ENCODE peak calls at places on chromosomes 3 and 15, in six cellular contexts. S is breast epithelium, Y is HepG2, P is endothelial cell of umbilical vein, B is stomach, G is sigmoid colon. H is an unnamed sample.

GRCh38 chr15:97168704-97169475 is 791.6 kb upstream of the ARRDC4 start:
- DNase-seq in Y (no peak), G (no peak), S (no peak), P (no peak), B (no peak), H (no peak)

GRCh38 chr15:66603301-66604179 is 37.7 kb upstream of the LCTL start:
- DNase-seq in S (no peak), Y (peak), G (peak), P (peak), B (peak), H (peak)

GRCh38 chr3:77380141-77380540 is 340.2 kb downstream of the ROBO2 start:
- DNase-seq in B (no peak), Y (no peak), G (no peak), S (no peak), P (no peak), H (no peak)

GRCh38 chr3:133955892-133956291 is 60.2 kb upstream of the RAB6B start:
- DNase-seq in P (no peak), G (no peak), S (no peak), Y (no peak), B (no peak), H (no peak)

GRCh38 chr3:49351521-49352011 is 6.6 kb downstream of the GPX1 start:
- DNase-seq in P (peak), G (no peak), Y (no peak), S (no peak), B (no peak), H (no peak)

GRCh38 chr3:177694316-177694715 is 497.0 kb upstream of the TBL1XR1 start:
- DNase-seq in B (no peak), Y (no peak), P (peak), S (no peak), G (no peak), H (no peak)

GRCh38 chr3:139601191-139601961 is 61.8 kb upstream of the RBP1 start:
- DNase-seq in Y (no peak), B (no peak), S (no peak), G (no peak), P (no peak), H (no peak)

GRCh38 chr3:49873623-49874022 is 3.9 kb upstream of the CAMKV start:
- DNase-seq in P (no peak), S (no peak), Y (peak), B (peak), G (no peak), H (peak)

GRCh38 chr3:126005951-126006350 is 37.0 kb downstream of the ROPN1B start:
- DNase-seq in B (no peak), G (no peak), S (no peak), P (no peak), Y (no peak), H (no peak)

GRCh38 chr3:15055019-15055557 is 10.0 kb downstream of the MRPS25 start:
- DNase-seq in S (no peak), B (no peak), Y (no peak), G (no peak), P (no peak), H (no peak)

GRCh38 chr3:151210676-151211381 is 7.8 kb upstream of the GPR171 start:
- DNase-seq in Y (peak), G (no peak), B (no peak), S (no peak), P (no peak), H (no peak)

GRCh38 chr15:98903377-98904018 is 104.1 kb downstream of the PGPEP1L start:
- DNase-seq in G (no peak), P (peak), Y (no peak), B (no peak), S (no peak), H (no peak)

GRCh38 chr3:60301142-60301541 is 950.1 kb downstream of the FHIT start:
- DNase-seq in G (no peak), Y (no peak), P (no peak), S (no peak), B (no peak), H (no peak)

GRCh38 chr3:94294806-94295205 is 231.9 kb downstream of the NSUN3 start:
- DNase-seq in S (no peak), B (no peak), P (no peak), Y (no peak), G (no peak), H (no peak)

GRCh38 chr15:80984856-80985255 is 4.8 kb downstream of the MESD start:
- DNase-seq in G (no peak), B (no peak), P (no peak), Y (no peak), S (no peak), H (no peak)

GRCh38 chr3:183988216-183988790 is 29.4 kb downstream of the ABCC5 start:
- DNase-seq in B (no peak), S (no peak), Y (peak), G (no peak), P (no peak), H (no peak)

GRCh38 chr3:99706410-99706809 is 68.0 kb downstream of the COL8A1 start:
- DNase-seq in Y (no peak), S (no peak), P (no peak), G (no peak), B (no peak), H (no peak)

GRCh38 chr15:101107625-101108457 is 144.0 kb downstream of the CHSY1 start:
- DNase-seq in B (no peak), G (no peak), S (no peak), P (no peak), Y (no peak), H (no peak)

GRCh38 chr3:114551770-114552526 is 258.1 kb downstream of the TIGIT start:
- DNase-seq in B (no peak), S (no peak), Y (no peak), P (peak), G (no peak), H (no peak)

GRCh38 chr15:97874139-97874538 is 86.4 kb upstream of the ARRDC4 start:
- DNase-seq in S (no peak), Y (no peak), P (no peak), G (peak), B (no peak), H (peak)

GRCh38 chr3:141093971-141094401 is 42.8 kb downstream of the SPSB4 start:
- DNase-seq in B (peak), P (no peak), G (peak), Y (no peak), S (no peak), H (no peak)

GRCh38 chr15:78979456-78980320 is 34.8 kb upstream of the CTSH start:
- DNase-seq in B (peak), P (peak), G (peak), Y (peak), S (peak), H (peak)

GRCh38 chr3:151327571-151328198 is 1.7 kb downstream of the P2RY13 start:
- DNase-seq in P (peak), G (no peak), Y (no peak), S (no peak), B (no peak), H (no peak)

GRCh38 chr3:96813820-96814580 is 394 bp upstream of the EPHA6 start:
- DNase-seq in G (peak), P (peak), Y (peak), B (peak), S (peak), H (peak)

GRCh38 chr3:4816306-4816705 is 162.9 kb upstream of the BHLHE40 start:
- DNase-seq in S (no peak), Y (no peak), B (no peak), G (no peak), P (no peak), H (no peak)

GRCh38 chr3:130699765-130700164 is 46.9 kb downstream of the PIK3R4 start:
- DNase-seq in S (no peak), P (peak), Y (peak), G (no peak), B (no peak), H (no peak)

DNA sequence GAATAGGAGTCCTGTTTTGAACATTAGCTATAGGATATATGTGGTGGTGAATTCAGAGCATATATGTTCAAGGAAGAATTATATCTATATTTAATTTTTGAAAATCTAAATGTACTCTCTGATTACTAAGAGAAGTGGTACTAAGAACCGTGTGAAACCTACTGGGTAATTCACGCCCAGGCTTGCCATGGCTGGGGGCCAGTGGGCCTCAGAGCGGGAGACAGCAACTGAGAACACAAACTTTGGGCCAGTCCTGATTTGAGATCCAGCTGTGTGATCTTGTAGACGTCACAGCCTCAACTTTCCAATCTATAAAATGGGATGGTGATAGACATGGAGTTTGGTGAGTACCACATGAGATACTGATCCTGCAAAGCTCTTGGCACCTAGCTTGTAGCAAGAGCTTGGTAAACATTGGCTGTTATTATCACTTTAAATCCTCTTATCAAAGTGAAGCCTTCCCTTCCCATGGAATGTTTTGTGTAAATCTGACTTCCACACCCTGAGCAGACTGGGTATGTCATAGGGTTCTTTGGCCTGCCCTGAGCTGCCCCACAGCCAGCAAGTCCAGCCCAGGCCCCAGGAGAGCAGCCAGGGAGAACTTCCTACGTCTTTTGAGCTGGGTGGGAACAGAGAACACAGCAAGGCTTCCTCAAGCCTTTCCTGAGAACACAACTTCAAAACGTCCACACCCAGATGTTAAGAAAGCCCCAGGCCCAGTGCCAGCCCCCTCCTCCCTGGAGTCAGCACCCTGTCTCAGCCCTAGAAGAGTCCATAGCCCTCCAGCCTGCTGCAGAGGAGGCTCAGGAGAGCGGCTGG is 8.2 kb upstream of the PAQR5 start:
- DNase-seq in G (no peak), B (no peak), Y (no peak), S (no peak), P (no peak), H (peak)
- TF ChIP-seq POLR2A in G (no peak), B (no peak), Y (no peak), S (no peak), P (no peak), H (peak)

GRCh38 chr3:10248184-10248983 is at the start of gene TATDN2:
- DNase-seq in Y (peak), G (peak), S (peak), P (peak), B (peak), H (peak)
- TF ChIP-seq POLR2AphosphoS5 in Y (peak), G (peak), S (peak), P (peak), B (peak), H (peak)

DNA sequence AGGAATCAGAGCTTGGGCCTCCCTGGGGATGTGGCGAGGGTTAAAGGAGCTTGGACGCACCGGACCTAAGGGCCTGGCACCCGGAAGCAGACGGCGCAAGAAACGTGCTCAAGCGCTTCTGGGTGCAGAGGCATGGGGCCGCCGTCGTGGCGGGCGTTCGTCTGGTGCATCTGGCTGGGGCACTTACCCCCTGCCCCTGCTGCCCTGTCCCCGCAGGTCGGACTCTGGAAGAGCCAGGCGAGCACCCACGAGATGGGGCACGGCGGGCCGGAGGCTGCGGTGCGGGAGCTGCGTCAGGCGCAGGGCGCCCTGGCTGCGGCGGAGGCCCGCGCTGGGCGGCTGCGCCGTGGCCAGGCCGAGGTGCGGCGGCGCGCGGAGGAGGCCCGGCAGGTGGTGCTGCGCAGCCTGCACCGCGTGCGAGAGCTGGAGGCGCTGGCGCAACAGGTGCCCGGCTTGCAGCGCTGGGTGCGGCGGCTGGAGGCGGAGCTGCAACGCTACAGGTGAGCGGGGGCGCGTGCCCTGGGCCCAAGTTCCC is 2.5 kb downstream of the EFCC1 start:
- DNase-seq in G (no peak), Y (peak), S (no peak), B (peak), P (no peak), H (peak)
- TF ChIP-seq POLR2A in G (no peak), Y (no peak), S (no peak), B (no peak), P (no peak), H (no peak)

GRCh38 chr3:174358252-174358651 is 500.9 kb upstream of the NAALADL2 start:
- DNase-seq in B (no peak), P (peak), Y (no peak), G (no peak), S (no peak), H (no peak)
- TF ChIP-seq POLR2AphosphoS5 in B (no peak), P (no peak), Y (no peak), G (no peak), S (no peak), H (no peak)

GRCh38 chr3:23459915-23460546 is 256.9 kb downstream of the UBE2E2 start:
- DNase-seq in P (no peak), Y (no peak), S (no peak), G (no peak), B (no peak), H (no peak)

GRCh38 chr3:23468203-23468602 is 265.1 kb downstream of the UBE2E2 start:
- DNase-seq in S (no peak), B (no peak), G (no peak), Y (no peak), P (peak), H (no peak)

GRCh38 chr3:23461069-23461468 is 257.9 kb downstream of the UBE2E2 start:
- DNase-seq in B (no peak), G (no peak), Y (no peak), P (no peak), S (no peak), H (no peak)

GRCh38 chr3:23465569-23465968 is 262.4 kb downstream of the UBE2E2 start:
- DNase-seq in Y (no peak), B (no peak), S (no peak), G (no peak), P (no peak), H (no peak)
- TF ChIP-seq POLR2A in Y (no peak), B (no peak), S (no peak), G (no peak), P (no peak), H (no peak)

GRCh38 chr15:64810499-64811326 is 14.7 kb downstream of the PIF1 start:
- DNase-seq in S (no peak), P (no peak), B (no peak), Y (no peak), G (no peak), H (no peak)
- TF ChIP-seq POLR2AphosphoS5 in S (no peak), P (no peak), B (no peak), Y (no peak), G (no peak), H (no peak)

DNA sequence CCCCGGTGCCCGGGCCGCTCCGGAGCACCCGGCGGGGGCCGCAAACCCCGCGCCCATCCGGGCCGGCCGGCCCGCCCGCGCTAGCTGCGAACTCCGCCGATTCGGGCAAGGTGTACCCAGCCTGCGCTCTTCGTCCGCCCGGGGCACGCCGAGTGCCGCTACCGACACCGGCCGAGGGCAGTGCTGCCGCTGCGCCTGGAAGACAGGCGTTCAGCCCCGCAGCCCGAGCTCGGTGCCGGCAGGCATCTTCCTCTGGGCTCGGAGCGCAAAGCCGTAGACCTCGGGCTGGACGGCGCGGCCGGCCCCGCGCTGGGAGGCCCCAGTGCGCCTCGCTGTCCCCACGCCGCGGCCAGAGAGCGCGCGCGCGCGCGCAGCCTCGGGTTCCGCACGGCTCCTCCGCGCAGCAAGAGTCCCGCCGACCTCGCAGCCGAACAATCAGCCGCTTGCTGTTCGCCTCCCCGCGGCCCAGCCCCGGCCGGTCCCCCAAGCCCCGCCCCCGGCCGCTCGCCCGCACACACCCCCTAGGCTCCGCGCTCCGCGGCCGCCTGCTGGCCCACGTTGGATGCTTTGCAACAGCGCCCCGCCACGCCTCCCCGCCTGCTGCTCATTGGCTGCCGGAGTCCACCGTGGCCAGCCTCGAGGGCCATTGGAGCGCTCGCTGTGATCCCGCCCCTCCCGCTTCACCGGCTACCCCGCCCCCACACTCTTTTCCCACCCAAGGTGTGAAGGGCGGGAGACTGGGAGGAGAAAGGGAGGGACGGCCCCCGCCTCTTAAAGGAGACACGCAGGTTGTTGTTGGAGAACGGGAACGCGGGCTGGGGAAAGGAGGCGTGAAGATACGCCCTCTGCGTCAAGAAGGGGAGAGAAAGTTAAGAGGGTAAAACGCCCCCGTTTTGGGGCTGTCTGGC is at the start of gene LRIG1:
- DNase-seq in S (peak), B (peak), Y (peak), P (peak), G (peak), H (peak)
- TF ChIP-seq POLR2A in S (no peak), B (no peak), Y (peak), P (peak), G (no peak), H (peak)

DNA sequence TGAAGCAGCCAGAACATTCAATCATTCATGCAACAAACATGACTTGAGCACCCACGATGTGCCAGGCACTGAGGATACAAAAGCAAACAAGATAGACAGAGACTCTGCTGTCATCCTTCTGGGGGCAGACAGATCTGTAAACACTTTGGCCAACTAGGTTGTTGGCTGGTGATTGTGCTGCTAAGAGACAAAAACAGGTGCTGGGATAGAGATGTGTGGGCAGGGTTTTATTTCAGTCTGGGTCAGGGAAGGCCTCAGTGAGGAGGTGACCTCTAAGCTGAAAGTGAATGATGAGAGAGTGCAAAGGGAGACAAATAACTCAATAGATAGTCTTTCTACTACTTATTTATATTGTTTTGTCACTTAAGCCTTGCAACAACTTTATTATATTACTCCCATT is 147.0 kb upstream of the VEPH1 start:
- DNase-seq in S (no peak), Y (no peak), B (no peak), P (no peak), G (no peak), H (no peak)
- TF ChIP-seq POLR2AphosphoS5 in S (no peak), Y (no peak), B (no peak), P (no peak), G (no peak), H (no peak)